ENCODE peak calls at places on chromosomes 3 and 15, in six cellular contexts. S is IMR-90, V is K562, U is A549, O is right lobe of liver, N is gastrocnemius medialis. T is an unnamed sample.

GRCh38 chr15:54102704-54103103 is 124.5 kb downstream of the UNC13C start:
- ATAC-seq in U (no peak), V (no peak), N (no peak), O (no peak), S (no peak), T (no peak)

GRCh38 chr3:98763076-98763475 is at the start of gene ST3GAL6:
- ATAC-seq in N (no peak), U (no peak), V (no peak), S (no peak), O (peak), T (peak)

GRCh38 chr3:196292281-196292923 is 4.9 kb upstream of the PCYT1A start:
- ATAC-seq in N (no peak), U (no peak), S (no peak), O (no peak), V (peak), T (no peak)

GRCh38 chr3:40379674-40380306 is 7.2 kb upstream of the ENTPD3 start:
- ATAC-seq in V (peak), U (no peak), N (no peak), S (no peak), O (no peak), T (no peak)

GRCh38 chr3:106193876-106194275 is 325.1 kb upstream of the CBLB start:
- ATAC-seq in O (no peak), N (no peak), U (no peak), V (no peak), S (no peak), T (no peak)

GRCh38 chr3:42666577-42666998 is 13.1 kb downstream of the ZBTB47 start:
- ATAC-seq in U (no peak), V (no peak), O (no peak), N (peak), S (no peak), T (no peak)

GRCh38 chr15:89179966-89180875 is 41.2 kb downstream of the RLBP1 start:
- ATAC-seq in N (no peak), S (no peak), V (no peak), O (no peak), U (no peak), T (no peak)

GRCh38 chr3:111749171-111750170 is 109.6 kb upstream of the PHLDB2 start:
- ATAC-seq in U (no peak), N (no peak), O (no peak), V (no peak), S (no peak), T (no peak)

GRCh38 chr3:125351814-125352456 is 23.2 kb downstream of the ZNF148 start:
- ATAC-seq in S (peak), V (peak), O (peak), N (no peak), U (no peak), T (no peak)

GRCh38 chr3:87088984-87089841 is 98.3 kb upstream of the VGLL3 start:
- ATAC-seq in U (peak), N (peak), V (peak), O (peak), S (peak), T (peak)

GRCh38 chr3:122973893-122974615 is 53.5 kb downstream of the SEMA5B start:
- ATAC-seq in V (no peak), S (no peak), U (no peak), N (no peak), O (no peak), T (no peak)

GRCh38 chr15:100711479-100712130 is 109.2 kb downstream of the ASB7 start:
- ATAC-seq in S (no peak), N (no peak), V (no peak), O (no peak), U (no peak), T (no peak)

GRCh38 chr3:194395201-194395600 is 3.9 kb downstream of the GP5 start:
- ATAC-seq in U (no peak), V (peak), O (peak), N (no peak), S (no peak), T (no peak)

GRCh38 chr15:94524565-94524964 is 293.2 kb downstream of the MCTP2 start:
- ATAC-seq in U (no peak), O (peak), S (no peak), N (no peak), V (no peak), T (no peak)

GRCh38 chr3:156209631-156210336 is 89.4 kb downstream of the KCNAB1 start:
- ATAC-seq in S (no peak), V (no peak), U (no peak), N (no peak), O (no peak), T (no peak)

GRCh38 chr3:194952882-194953281 is 267.2 kb downstream of the FAM43A start:
- ATAC-seq in O (peak), S (no peak), U (no peak), V (peak), N (no peak), T (no peak)

GRCh38 chr15:93028111-93028631 is 60.8 kb downstream of the RGMA start:
- ATAC-seq in S (no peak), N (no peak), U (no peak), O (peak), V (peak), T (no peak)

GRCh38 chr3:177777699-177778098 is 580.4 kb upstream of the TBL1XR1 start:
- ATAC-seq in N (peak), V (peak), S (peak), U (peak), O (peak), T (no peak)

GRCh38 chr3:140403559-140403958 is 274.3 kb upstream of the TRIM42 start:
- ATAC-seq in V (no peak), U (no peak), S (no peak), N (no peak), O (no peak), T (no peak)

GRCh38 chr15:57340673-57341259 is 35.5 kb upstream of the CGNL1 start:
- ATAC-seq in U (peak), S (peak), N (no peak), V (peak), O (peak), T (peak)

GRCh38 chr3:122758877-122759670 is 34.6 kb downstream of the HSPBAP1 start:
- ATAC-seq in O (peak), S (no peak), U (no peak), V (no peak), N (no peak), T (no peak)

GRCh38 chr3:114558271-114558670 is 264.4 kb downstream of the TIGIT start:
- ATAC-seq in O (no peak), S (peak), V (no peak), U (no peak), N (peak), T (no peak)

GRCh38 chr15:56989411-56989924 is 71.0 kb downstream of the TCF12 start:
- ATAC-seq in O (peak), V (peak), S (peak), N (no peak), U (peak), T (no peak)

GRCh38 chr3:139534992-139535879 is 4.3 kb downstream of the RBP1 start:
- ATAC-seq in U (peak), V (peak), S (peak), N (no peak), O (peak), T (peak)

GRCh38 chr3:167084566-167084965 is 295.5 kb downstream of the ZBBX start:
- ATAC-seq in N (no peak), V (no peak), S (no peak), O (no peak), U (no peak), T (no peak)

GRCh38 chr3:39989746-39990145 is 180.3 kb downstream of the MYRIP start:
- ATAC-seq in O (no peak), S (no peak), N (no peak), U (no peak), V (no peak), T (no peak)

GRCh38 chr3:188469228-188469885 is 315.4 kb downstream of the LPP start:
- ATAC-seq in U (no peak), S (no peak), O (peak), N (peak), V (no peak), T (peak)

GRCh38 chr3:3013299-3013698 is 96.9 kb downstream of the IL5RA start:
- ATAC-seq in O (no peak), U (peak), S (no peak), V (no peak), N (no peak), T (no peak)

GRCh38 chr15:80591471-80591870 is 103.6 kb upstream of the ABHD17C start:
- ATAC-seq in V (no peak), S (no peak), U (no peak), N (no peak), O (no peak), T (no peak)

GRCh38 chr3:133661454-133662255 is at the start of gene TOPBP1:
- ATAC-seq in V (peak), U (peak), N (peak), O (peak), S (peak), T (peak)
- TF ChIP-seq POLR2A in V (peak), U (peak), N (no peak), O (peak), S (peak), T (peak)

DNA sequence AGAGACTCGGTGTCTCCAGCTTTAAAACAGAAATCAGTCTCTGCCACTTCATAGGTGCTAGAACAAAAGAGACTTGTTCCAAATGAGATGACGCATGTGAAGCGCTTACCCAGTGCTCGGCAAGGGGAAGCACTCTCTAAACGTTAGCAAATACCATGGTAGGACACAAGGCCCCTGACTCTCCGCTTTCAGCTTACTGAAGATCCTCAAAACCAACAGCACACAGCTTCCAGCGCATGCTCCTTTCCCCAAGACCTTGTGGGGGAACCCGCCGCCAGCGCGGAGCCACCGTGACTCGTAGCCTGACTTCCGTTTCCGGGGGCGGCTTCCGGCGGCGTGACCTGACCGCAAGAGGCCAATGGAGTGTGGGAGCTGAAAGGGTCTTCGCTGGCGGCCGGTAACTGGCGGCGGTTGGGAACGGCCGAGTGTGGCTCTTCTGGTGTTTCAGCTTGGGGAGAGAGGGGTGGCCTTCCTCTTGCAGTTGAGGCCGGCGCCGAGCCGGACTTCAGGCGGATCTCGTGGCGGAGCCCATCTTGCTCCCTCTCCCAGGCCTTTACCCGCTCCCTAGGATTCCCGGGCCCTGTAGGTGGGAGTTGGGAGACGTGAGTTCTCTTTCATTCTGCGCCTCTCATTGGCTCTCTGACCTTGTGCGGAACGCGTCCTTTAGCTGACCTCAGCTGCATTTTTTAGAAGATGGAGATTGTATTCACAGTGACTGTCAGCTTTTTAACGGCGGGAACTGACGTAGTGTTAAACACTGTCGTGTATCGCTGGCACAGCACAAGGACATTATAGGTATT is at the start of gene THUMPD3:
- ATAC-seq in V (peak), O (peak), S (peak), N (peak), U (peak), T (peak)
- TF ChIP-seq POLR2A in V (peak), O (peak), S (peak), N (peak), U (peak), T (peak)

DNA sequence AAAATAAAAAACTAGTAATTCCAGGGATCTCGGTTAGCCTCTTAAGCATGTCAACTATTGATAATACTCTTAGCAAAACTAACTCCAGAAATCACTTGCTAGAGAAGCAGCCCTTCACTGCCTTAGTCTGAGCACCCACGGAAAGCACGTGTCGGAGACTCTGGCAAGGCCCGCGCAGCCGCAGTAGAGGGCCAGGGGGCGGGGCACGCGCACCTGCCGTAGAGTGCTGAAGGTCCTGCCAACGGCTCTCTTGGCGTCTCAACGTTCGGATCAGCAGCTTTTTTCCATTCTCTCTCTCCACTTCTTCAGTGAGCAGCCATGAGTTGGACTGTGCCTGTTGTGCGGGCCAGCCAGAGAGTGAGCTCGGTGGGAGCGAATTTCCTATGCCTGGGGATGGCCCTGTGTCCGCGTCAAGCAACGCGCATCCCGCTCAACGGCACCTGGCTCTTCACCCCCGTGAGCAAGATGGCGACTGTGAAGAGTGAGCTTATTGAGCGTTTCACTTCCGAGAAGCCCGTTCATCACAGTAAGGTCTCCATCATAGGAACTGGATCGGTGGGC is at the start of gene LDHAL6B:
- ATAC-seq in S (no peak), N (no peak), O (no peak), V (peak), U (no peak), T (no peak)
- TF ChIP-seq POLR2A in S (no peak), N (no peak), O (no peak), V (no peak), U (no peak), T (no peak)

GRCh38 chr15:90231028-90232017 is 2.4 kb downstream of the CIB1 start:
- ATAC-seq in U (no peak), S (no peak), O (no peak), V (no peak), N (no peak), T (no peak)
- TF ChIP-seq POLR2A in U (no peak), S (no peak), O (no peak), V (no peak), N (no peak), T (no peak)

GRCh38 chr3:69082805-69083204 is 1.9 kb upstream of the ARL6IP5 start:
- ATAC-seq in S (peak), V (no peak), N (no peak), O (peak), U (no peak), T (no peak)

GRCh38 chr3:69084326-69084667 is 440 bp upstream of the ARL6IP5 start:
- ATAC-seq in S (peak), V (no peak), U (peak), O (peak), N (peak), T (peak)

GRCh38 chr3:69079269-69080159 is 651 bp downstream of the UBA3 start:
- ATAC-seq in S (peak), N (peak), U (peak), V (peak), O (peak), T (peak)

GRCh38 chr3:69081583-69082262 is 1.6 kb upstream of the UBA3 start:
- ATAC-seq in V (no peak), O (no peak), N (peak), S (no peak), U (no peak), T (no peak)

DNA sequence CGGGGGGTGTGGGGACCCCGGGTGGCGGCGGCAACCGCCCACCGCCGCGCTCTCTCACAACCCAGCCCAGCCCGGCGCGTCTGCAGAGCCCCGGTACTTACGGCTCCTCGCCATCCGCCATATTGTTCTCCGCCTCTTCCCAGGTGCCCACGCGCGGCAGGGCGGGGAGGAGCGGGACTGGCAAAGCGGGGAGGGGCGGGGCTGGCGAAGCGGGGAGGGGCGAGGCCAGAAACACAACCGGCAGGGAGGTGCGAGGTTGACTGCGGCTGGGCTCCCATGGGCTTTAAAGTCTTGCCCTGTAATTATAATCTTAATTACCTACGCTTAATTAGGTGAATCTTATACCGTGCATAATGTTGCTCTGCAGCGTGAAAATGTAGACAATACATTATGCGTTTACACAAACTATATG is at the start of gene UBA3:
- ATAC-seq in N (peak), S (peak), V (peak), O (peak), U (peak), T (peak)
- TF ChIP-seq POLR2A in N (no peak), S (no peak), V (no peak), O (peak), U (peak), T (no peak)

GRCh38 chr3:52532517-52532837 is 1.2 kb downstream of the NT5DC2 start:
- ATAC-seq in N (no peak), V (peak), O (no peak), S (no peak), U (no peak), T (no peak)

GRCh38 chr3:52534281-52535183 is 875 bp upstream of the NT5DC2 start:
- ATAC-seq in S (no peak), U (no peak), V (peak), N (no peak), O (no peak), T (no peak)

GRCh38 chr3:52532838-52533622 is 627 bp downstream of the NT5DC2 start:
- ATAC-seq in U (no peak), V (peak), N (no peak), O (no peak), S (peak), T (no peak)

GRCh38 chr3:52535411-52536111 is 844 bp upstream of the UQCC5 start:
- ATAC-seq in O (no peak), S (no peak), N (no peak), U (no peak), V (no peak), T (no peak)

GRCh38 chr3:52533623-52534280 is at the start of gene NT5DC2:
- ATAC-seq in N (peak), S (peak), V (peak), U (peak), O (peak), T (peak)
- TF ChIP-seq POLR2A in N (peak), S (no peak), V (no peak), U (peak), O (no peak), T (no peak)

DNA sequence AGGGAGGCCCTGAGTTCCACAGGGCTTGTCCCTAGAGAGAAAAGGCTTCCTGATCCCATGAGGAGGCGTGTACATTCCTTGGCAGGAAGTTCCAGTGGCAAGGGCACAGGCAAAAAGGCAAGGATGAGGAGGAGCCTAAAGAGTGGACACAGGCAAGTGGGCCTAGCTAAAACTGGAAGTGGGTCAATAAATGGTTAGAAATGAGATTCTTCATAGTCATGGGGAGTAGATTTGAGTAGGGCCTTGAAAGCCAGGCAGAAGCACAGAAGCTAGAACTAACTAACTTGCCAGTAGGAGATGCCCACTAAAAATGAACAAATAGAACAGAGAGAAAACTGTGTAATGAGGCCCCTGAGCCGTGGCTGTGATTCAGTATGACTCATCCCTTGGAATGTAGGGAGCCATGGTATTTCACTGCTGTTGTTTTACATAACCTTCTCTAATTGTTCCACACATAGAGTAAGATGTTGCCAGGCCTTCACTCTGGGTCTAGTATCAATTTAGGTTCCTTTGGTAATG is 44.7 kb upstream of the MANF start:
- ATAC-seq in V (no peak), U (peak), N (no peak), O (peak), S (peak), T (peak)
- TF ChIP-seq POLR2A in V (no peak), U (no peak), N (no peak), O (no peak), S (no peak), T (no peak)

DNA sequence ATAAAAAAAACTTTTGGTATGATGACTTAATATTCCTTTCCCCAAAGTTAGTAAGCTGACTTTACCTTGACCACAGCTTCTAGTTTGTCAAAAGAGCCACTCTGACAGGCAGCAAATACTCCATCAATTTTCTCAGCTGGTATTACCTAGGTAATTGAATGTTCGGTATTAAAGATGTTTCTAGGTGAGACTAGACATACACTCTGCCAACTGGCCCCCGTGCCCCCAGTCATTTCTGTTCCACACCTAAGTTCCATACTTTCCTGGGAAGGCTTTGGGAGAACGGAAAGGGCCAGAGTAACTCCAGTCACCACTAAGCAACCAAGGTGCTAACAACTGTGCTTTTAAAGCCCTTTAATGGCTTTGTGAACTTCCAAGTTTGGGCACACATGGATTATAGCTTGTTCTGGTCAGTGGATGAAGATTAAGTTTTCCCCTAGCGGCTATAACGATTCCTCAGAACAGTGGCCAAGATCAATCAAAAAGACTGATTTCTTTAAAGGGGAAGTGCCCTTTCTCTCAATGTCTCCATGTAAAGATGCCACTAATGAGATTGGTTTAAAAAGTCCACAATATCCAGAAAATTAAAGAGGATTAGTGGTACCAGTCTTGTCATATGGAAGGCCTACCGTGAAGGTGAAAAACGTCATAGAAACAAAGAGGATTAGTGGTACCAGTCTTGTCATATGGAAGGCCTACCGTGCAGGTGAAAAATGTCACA is 7.0 kb downstream of the EIF4A2 start:
- ATAC-seq in U (peak), V (peak), S (peak), N (no peak), O (peak), T (no peak)
- TF ChIP-seq POLR2A in U (no peak), V (peak), S (peak), N (no peak), O (no peak), T (no peak)

T was measured in gastroesophageal sphincter.